ENCODE peak calls at places on chromosome 9, in nine cellular contexts. L, D, R, P, E, O, F, C and A are unnamed samples.

GRCh38 chr9:15837079-15837679 is 284.3 kb downstream of the CCDC171 start:
- DNase-seq in L (no peak), D (no peak), R (peak), P (peak), E (peak), O (no peak), F (no peak), C (peak), A (no peak)

GRCh38 chr9:112771359-112772214 is 21.0 kb downstream of the SNX30 start:
- DNase-seq in L (no peak), D (no peak), R (no peak), P (peak), E (no peak), O (no peak), F (no peak), C (peak), A (no peak)

GRCh38 chr9:114235113-114235589 is 79.8 kb downstream of the COL27A1 start:
- DNase-seq in L (no peak), D (no peak), R (no peak), P (no peak), E (no peak), O (no peak), F (no peak), C (peak), A (no peak)

GRCh38 chr9:134381671-134382505 is 55.6 kb downstream of the RXRA start:
- DNase-seq in L (no peak), D (no peak), R (no peak), P (no peak), E (no peak), O (peak), F (no peak), C (peak), A (no peak)

GRCh38 chr9:114000671-114001409 is 77.3 kb downstream of the AMBP start:
- DNase-seq in L (peak), D (no peak), R (peak), P (peak), E (no peak), O (no peak), F (peak), C (no peak), A (no peak)

GRCh38 chr9:118418887-118419620 is 714.9 kb downstream of the TLR4 start:
- DNase-seq in L (no peak), D (no peak), R (no peak), P (no peak), E (no peak), O (no peak), F (no peak), C (no peak), A (no peak)

GRCh38 chr9:74610523-74611061 is 113.5 kb downstream of the RORB start:
- DNase-seq in L (no peak), D (no peak), R (no peak), P (no peak), E (no peak), O (no peak), F (no peak), C (no peak), A (no peak)

GRCh38 chr9:91312717-91313325 is 48.9 kb downstream of the AUH start:
- DNase-seq in L (no peak), D (no peak), R (no peak), P (no peak), E (no peak), O (no peak), F (no peak), C (no peak), A (no peak)

GRCh38 chr9:116550728-116551436 is 136.2 kb upstream of the TRIM32 start:
- DNase-seq in L (no peak), D (no peak), R (no peak), P (peak), E (no peak), O (no peak), F (no peak), C (peak), A (no peak)

GRCh38 chr9:97704851-97705250 is 7.7 kb upstream of the XPA start:
- DNase-seq in L (no peak), D (no peak), R (no peak), P (peak), E (no peak), O (no peak), F (no peak), C (no peak), A (no peak)

GRCh38 chr9:96125624-96126023 is 176.4 kb downstream of the HSD17B3 start:
- DNase-seq in L (no peak), D (no peak), R (no peak), P (no peak), E (no peak), O (no peak), F (no peak), C (no peak), A (no peak)

GRCh38 chr9:134474058-134474370 is 147.8 kb downstream of the RXRA start:
- DNase-seq in L (no peak), D (no peak), R (no peak), P (peak), E (no peak), O (no peak), F (no peak), C (peak), A (no peak)

GRCh38 chr9:135703726-135704125 is 1.7 kb downstream of the KCNT1 start:
- DNase-seq in L (no peak), D (no peak), R (no peak), P (no peak), E (peak), O (no peak), F (peak), C (no peak), A (no peak)

GRCh38 chr9:78921341-78921740 is 624.4 kb downstream of the PSAT1 start:
- DNase-seq in L (no peak), D (no peak), R (no peak), P (peak), E (no peak), O (no peak), F (no peak), C (no peak), A (no peak)

GRCh38 chr9:135948446-135948845 is 12.7 kb downstream of the UBAC1 start:
- DNase-seq in L (no peak), D (no peak), R (no peak), P (no peak), E (no peak), O (no peak), F (no peak), C (no peak), A (no peak)

GRCh38 chr9:121557581-121558422 is 58.2 kb upstream of the GGTA1 start:
- DNase-seq in L (no peak), D (no peak), R (peak), P (peak), E (peak), O (peak), F (peak), C (peak), A (no peak)

GRCh38 chr9:96256800-96257199 is 45.2 kb downstream of the HSD17B3 start:
- DNase-seq in L (no peak), D (no peak), R (no peak), P (peak), E (no peak), O (no peak), F (peak), C (peak), A (no peak)

GRCh38 chr9:942805-943580 is 33.5 kb upstream of the DMRT3 start:
- DNase-seq in L (no peak), D (no peak), R (no peak), P (no peak), E (no peak), O (no peak), F (peak), C (no peak), A (no peak)

GRCh38 chr9:88680505-88681160 is 145.7 kb downstream of the NXNL2 start:
- DNase-seq in L (no peak), D (no peak), R (no peak), P (peak), E (no peak), O (no peak), F (no peak), C (peak), A (no peak)

GRCh38 chr9:125337282-125337681 is 75.7 kb downstream of the GAPVD1 start:
- DNase-seq in L (no peak), D (no peak), R (no peak), P (no peak), E (peak), O (no peak), F (no peak), C (peak), A (no peak)
- TF ChIP-seq CTCF in L (no peak), D (no peak), R (no peak), P (no peak), E (no peak), O (no peak), F (no peak), C (no peak), A (no peak)

DNA sequence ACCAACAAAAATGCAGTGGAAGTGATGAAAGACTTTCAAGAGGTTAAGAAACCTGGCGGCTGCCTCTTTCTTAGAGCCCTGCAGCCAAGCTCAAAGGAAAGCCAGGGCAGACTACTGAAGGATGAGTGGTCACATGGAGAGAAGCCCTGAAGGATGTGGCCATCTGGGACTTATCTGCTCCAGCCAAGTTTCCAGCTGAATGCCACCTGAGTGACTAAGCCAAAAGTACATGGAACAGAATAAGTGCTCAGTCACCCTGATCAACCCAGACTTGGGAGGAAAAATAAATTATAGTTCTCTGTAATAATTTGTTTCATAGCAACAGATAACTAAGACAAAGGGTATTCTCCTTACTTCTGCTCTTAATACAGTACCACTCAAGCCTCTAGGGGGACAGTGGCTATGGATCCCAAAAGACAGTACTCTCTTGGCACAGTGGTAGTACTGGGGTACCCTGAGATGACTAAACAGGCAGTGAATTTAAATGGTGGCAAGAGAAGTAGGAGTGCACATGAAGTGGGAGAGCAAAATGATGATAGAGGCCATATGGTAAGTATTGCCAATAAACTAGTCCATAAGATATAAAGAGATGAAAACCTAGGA is 182.3 kb downstream of the ELAVL2 start:
- DNase-seq in L (no peak), D (no peak), R (no peak), P (no peak), E (no peak), O (no peak), F (no peak), C (no peak), A (no peak)
- TF ChIP-seq CTCF in L (no peak), D (no peak), R (no peak), P (no peak), E (no peak), O (no peak), F (peak), C (no peak), A (no peak)

DNA sequence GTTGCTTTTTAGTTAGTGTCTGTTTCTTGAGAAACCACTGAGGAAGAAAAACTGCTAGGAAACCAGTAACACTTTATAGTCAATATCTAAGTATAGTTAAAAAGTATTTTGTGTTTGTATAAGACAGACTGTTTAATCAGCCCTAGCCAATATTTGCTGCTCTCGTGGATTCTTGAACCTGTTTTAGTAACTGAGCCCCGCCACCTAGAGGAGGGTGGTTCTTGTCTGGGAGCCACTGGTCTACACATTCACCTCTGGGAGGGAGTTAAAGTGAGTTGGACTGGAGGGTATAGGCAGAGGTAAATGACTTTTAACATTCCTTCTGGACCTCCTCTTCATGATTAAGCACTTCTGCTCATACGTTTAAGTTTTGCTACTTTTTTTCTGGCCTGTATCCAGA is 117.2 kb downstream of the SPATA31D1 start:
- DNase-seq in L (no peak), D (no peak), R (no peak), P (no peak), E (no peak), O (no peak), F (no peak), C (no peak), A (no peak)
- TF ChIP-seq CTCF in L (no peak), D (no peak), R (no peak), P (no peak), E (no peak), O (no peak), F (peak), C (no peak), A (no peak)

GRCh38 chr9:20292002-20292401 is 330.3 kb downstream of the MLLT3 start:
- DNase-seq in L (no peak), D (no peak), R (no peak), P (peak), E (no peak), O (no peak), F (no peak), C (peak), A (no peak)
- TF ChIP-seq CTCF in L (no peak), D (no peak), R (no peak), P (peak), E (no peak), O (no peak), F (peak), C (peak), A (peak)